ENCODE peak calls at places on chromosome 2, in nine cellular contexts. B is iPS-NIHi11, I is iPS DF 6.9, W is T1000, F is H7, G is iris pigment epithelial cell, M is BJ, H is mesothelial cell of epicardium, C is NCI-H1436. P is an unnamed sample.

GRCh38 chr2:35978218-35978617 is 377.4 kb upstream of the CRIM1 start:
- DNase-seq in F (no peak), G (no peak), B (no peak), M (no peak), I (no peak), W (no peak), H (no peak), C (no peak), P (no peak)

GRCh38 chr2:31384351-31384750 is 30.2 kb downstream of the XDH start:
- DNase-seq in W (peak; percentile 20), G (peak; percentile 95), B (no peak), C (no peak), M (peak; percentile 69), H (no peak), I (no peak), F (no peak), P (no peak)

GRCh38 chr2:129379411-129379810 is 600.1 kb upstream of the RAB6C start:
- DNase-seq in F (no peak), H (no peak), B (no peak), W (no peak), G (no peak), C (no peak), I (no peak), M (no peak), P (no peak)

GRCh38 chr2:101724113-101724450 is 26.6 kb downstream of the MAP4K4 start:
- DNase-seq in F (no peak), G (no peak), M (no peak), C (no peak), H (no peak), I (no peak), W (no peak), B (no peak), P (no peak)

GRCh38 chr2:28360742-28361293 is 31.8 kb upstream of the FOSL2 start:
- DNase-seq in B (no peak), C (no peak), F (no peak), G (peak; percentile 40), H (no peak), I (no peak), W (peak; percentile 69), M (no peak), P (no peak)

GRCh38 chr2:49831698-49832367 is 677.5 kb upstream of the FSHR start:
- DNase-seq in B (no peak), F (no peak), C (no peak), G (no peak), H (no peak), M (no peak), I (no peak), W (no peak), P (no peak)

GRCh38 chr2:239293450-239294430 is 107.1 kb downstream of the HDAC4 start:
- DNase-seq in M (no peak), C (no peak), G (no peak), W (no peak), H (no peak), F (no peak), I (no peak), B (no peak), P (no peak)

GRCh38 chr2:120436885-120437603 is 91.1 kb downstream of the INHBB start:
- DNase-seq in M (no peak), I (peak; percentile 83), F (peak; percentile 92), W (no peak), C (no peak), H (no peak), G (peak; percentile 31), B (peak; percentile 82), P (peak; percentile 66)

GRCh38 chr2:209469481-209469880 is 45.6 kb downstream of the MAP2 start:
- DNase-seq in M (no peak), F (no peak), H (no peak), W (no peak), G (no peak), C (no peak), B (no peak), I (no peak), P (no peak)

GRCh38 chr2:100856732-100857131 is 36.8 kb downstream of the NPAS2 start:
- DNase-seq in M (no peak), I (no peak), B (no peak), F (no peak), C (no peak), H (no peak), G (no peak), W (no peak), P (no peak)

GRCh38 chr2:161250864-161251436 is 57.3 kb upstream of the PSMD14 start:
- DNase-seq in H (no peak), I (no peak), W (no peak), B (peak; percentile 71), M (no peak), F (peak; percentile 68), C (peak; percentile 38), G (peak; percentile 53), P (peak; percentile 67)

GRCh38 chr2:175854149-175854548 is 147.9 kb downstream of the LNPK start:
- DNase-seq in I (no peak), F (no peak), M (no peak), H (no peak), B (no peak), C (peak; percentile 74), G (no peak), W (no peak), P (no peak)

GRCh38 chr2:203492965-203493364 is 42.1 kb downstream of the RAPH1 start:
- DNase-seq in F (no peak), B (no peak), I (no peak), W (no peak), H (no peak), M (no peak), C (no peak), G (peak; percentile 17), P (no peak)

GRCh38 chr2:148167855-148168254 is 147.0 kb downstream of the MBD5 start:
- DNase-seq in C (no peak), M (no peak), W (no peak), H (no peak), I (no peak), F (no peak), G (no peak), B (no peak), P (no peak)

GRCh38 chr2:52862801-52863200 is 904.8 kb upstream of the CHAC2 start:
- DNase-seq in M (no peak), C (no peak), W (no peak), B (no peak), F (no peak), I (no peak), G (peak; percentile 90), H (no peak), P (no peak)

GRCh38 chr2:230974096-230974913 is 21.6 kb upstream of the SPATA3 start:
- DNase-seq in G (peak; percentile 91), M (no peak), H (no peak), W (peak; percentile 61), F (no peak), B (no peak), C (no peak), I (no peak), P (no peak)

GRCh38 chr2:67322361-67323001 is 74.7 kb upstream of the ETAA1 start:
- DNase-seq in M (no peak), H (peak; percentile 40), B (peak; percentile 55), I (no peak), F (peak; percentile 8), W (no peak), G (peak; percentile 32), C (peak; percentile 18), P (peak; percentile 69)

GRCh38 chr2:1625281-1626001 is 118.9 kb downstream of the PXDN start:
- DNase-seq in G (peak; percentile 83), B (peak; percentile 85), H (no peak), I (peak; percentile 92), F (peak; percentile 93), W (no peak), M (peak; percentile 66), C (no peak), P (peak; percentile 79)

GRCh38 chr2:85037622-85038021 is 66.7 kb downstream of the KCMF1 start:
- DNase-seq in F (no peak), I (no peak), G (no peak), C (no peak), B (no peak), M (no peak), W (no peak), H (no peak), P (no peak)

P was measured in SK-N-SH.